ENCODE peak calls at places on chromosomes 3 and 15, in ten cellular contexts. I is iPS-NIHi11; K is WTC11; D is vagina; V is ACHN; J is KG1; T is HFFc6; X is naive thymus-derived CD8-positive, alpha-beta T cell; U is fibroblast of pulmonary artery; A is T-helper 1 cell. C is an unnamed sample.
A peak's percentile ranks its signal among the peaks of the same experiment; 100 is the strongest.

GRCh38 chr3:185552358-185552877 is at the start of gene LIPH:
- DNase-seq in I (peak; percentile 48), K (no peak), D (no peak), V (peak; percentile 53), J (no peak), T (peak; percentile 8), X (no peak), U (peak; percentile 27), A (no peak), C (no peak)

GRCh38 chr15:31265871-31266711 is 60.5 kb upstream of the KLF13 start:
- DNase-seq in I (no peak), K (peak; percentile 14), D (no peak), V (no peak), J (peak; percentile 32), T (peak; percentile 18), X (peak; percentile 60), U (no peak), A (peak; percentile 28), C (peak; percentile 50)

GRCh38 chr3:58526124-58526957 is 10.6 kb downstream of the ACOX2 start:
- DNase-seq in I (peak; percentile 63), K (no peak), D (peak; percentile 72), V (peak; percentile 61), J (no peak), T (peak; percentile 89), X (no peak), U (peak; percentile 96), A (no peak), C (no peak)

GRCh38 chr3:119293761-119294401 is at the start of gene ARHGAP31:
- DNase-seq in I (peak; percentile 62), K (peak; percentile 63), D (no peak), V (peak; percentile 49), J (no peak), T (peak; percentile 67), X (peak; percentile 91), U (peak; percentile 88), A (peak; percentile 85), C (no peak)

GRCh38 chr3:63863150-63864007 is at the start of the genes ATXN7 and THOC7:
- DNase-seq in I (peak; percentile 81), K (peak; percentile 66), D (no peak), V (peak; percentile 58), J (no peak), T (peak; percentile 45), X (peak; percentile 56), U (peak; percentile 47), A (peak; percentile 68), C (peak; percentile 49)

GRCh38 chr3:64748244-64748894 is 60.6 kb upstream of the ADAMTS9 start:
- DNase-seq in I (peak; percentile 75), K (peak; percentile 12), D (no peak), V (no peak), J (no peak), T (no peak), X (no peak), U (no peak), A (no peak), C (no peak)

GRCh38 chr15:26525096-26525495 is 247.8 kb downstream of the GABRB3 start:
- DNase-seq in I (no peak), K (no peak), D (no peak), V (no peak), J (no peak), T (no peak), X (no peak), U (no peak), A (no peak), C (no peak)

GRCh38 chr15:90539789-90540188 is 10.1 kb downstream of the CRTC3 start:
- DNase-seq in I (no peak), K (no peak), D (no peak), V (no peak), J (no peak), T (no peak), X (peak; percentile 16), U (no peak), A (no peak), C (no peak)

GRCh38 chr15:26081758-26082068 is 218.6 kb upstream of the ATP10A start:
- DNase-seq in I (peak; percentile 17), K (no peak), D (no peak), V (no peak), J (no peak), T (no peak), X (no peak), U (no peak), A (no peak), C (no peak)

GRCh38 chr15:63905558-63906265 is 72.0 kb upstream of the HERC1 start:
- DNase-seq in I (no peak), K (no peak), D (no peak), V (no peak), J (peak; percentile 26), T (no peak), X (no peak), U (peak; percentile 28), A (no peak), C (no peak)

GRCh38 chr15:43239732-43240491 is 19.1 kb upstream of the EPB42 start:
- DNase-seq in I (no peak), K (no peak), D (no peak), V (no peak), J (peak; percentile 76), T (no peak), X (no peak), U (no peak), A (no peak), C (no peak)

GRCh38 chr15:37903932-37904493 is 30.4 kb upstream of the TMCO5A start:
- DNase-seq in I (no peak), K (no peak), D (no peak), V (no peak), J (no peak), T (no peak), X (no peak), U (no peak), A (no peak), C (no peak)

GRCh38 chr3:183914856-183915255 is 30.2 kb upstream of the PARL start:
- DNase-seq in I (peak; percentile 50), K (no peak), D (no peak), V (no peak), J (no peak), T (no peak), X (no peak), U (no peak), A (no peak), C (no peak)

C was measured in globus pallidus.